ENCODE peak calls at places on chromosomes 13 and 19, in four cellular contexts. E is IMR-90, J is H9, N is H1. L is an unnamed sample.

GRCh38 chr13:21020581-21020980 is 40.8 kb downstream of the LATS2 start:
- DNase-seq in E (no peak), J (peak; percentile 14), N (no peak), L (no peak)

GRCh38 chr19:1651061-1651547 is 1.3 kb downstream of the TCF3 start:
- DNase-seq in E (peak; percentile 16), J (no peak), N (peak; percentile 76), L (peak; percentile 58)

GRCh38 chr19:15180451-15181390 is 20.1 kb downstream of the NOTCH3 start:
- DNase-seq in J (peak; percentile 93), E (no peak), N (peak; percentile 81), L (peak; percentile 85)

GRCh38 chr13:66219493-66219892 is 1010.6 kb downstream of the PCDH9 start:
- DNase-seq in J (no peak), N (no peak), E (no peak), L (peak; percentile 13)

GRCh38 chr13:20429682-20430081 is 96.0 kb downstream of the CRYL1 start:
- DNase-seq in J (no peak), E (no peak), N (no peak), L (no peak)

GRCh38 chr13:21478881-21479808 is 20.0 kb upstream of the ZDHHC20 start:
- DNase-seq in N (no peak), E (peak; percentile 81), J (no peak), L (peak; percentile 80)

GRCh38 chr13:51910508-51910907 is 48.7 kb downstream of the CCDC70 start:
- DNase-seq in E (no peak), N (no peak), J (peak; percentile 22), L (no peak)

GRCh38 chr13:78659450-78660110 is 625 bp upstream of the OBI1 start:
- DNase-seq in N (no peak), J (no peak), E (peak; percentile 1), L (no peak)

GRCh38 chr19:662207-662961 is 630 bp downstream of the RNF126 start:
- DNase-seq in J (no peak), E (peak; percentile 38), N (no peak), L (peak; percentile 78)

GRCh38 chr13:43470610-43471009 is 316.2 kb downstream of the ENOX1 start:
- DNase-seq in E (peak; percentile 4), N (no peak), J (no peak), L (no peak)

GRCh38 chr13:53160211-53160610 is 131.6 kb downstream of the OLFM4 start:
- DNase-seq in E (no peak), J (no peak), N (no peak), L (peak; percentile 43)

GRCh38 chr19:19049406-19049805 is 14.4 kb upstream of the SLC25A42 start:
- DNase-seq in N (no peak), J (no peak), E (peak; percentile 31), L (no peak)

GRCh38 chr19:49497047-49497789 is 984 bp downstream of the RPS11 start:
- DNase-seq in J (peak; percentile 54), N (no peak), E (peak; percentile 47), L (peak; percentile 71)

GRCh38 chr19:58033741-58034475 is at the start of gene ZSCAN1:
- DNase-seq in J (peak; percentile 95), E (peak; percentile 41), N (peak; percentile 96), L (peak; percentile 97)

GRCh38 chr13:106393776-106394175 is 141.7 kb downstream of the EFNB2 start:
- DNase-seq in N (no peak), J (no peak), E (peak; percentile 43), L (no peak)

GRCh38 chr19:19900124-19900523 is 622 bp upstream of the ZNF93 start:
- DNase-seq in E (peak; percentile 75), N (no peak), J (no peak), L (peak; percentile 81)

GRCh38 chr13:49791753-49792549 is 531 bp downstream of the KPNA3 start:
- DNase-seq in N (peak; percentile 64), E (peak; percentile 36), J (peak; percentile 49), L (peak; percentile 66)

GRCh38 chr19:46217476-46217875 is 12.1 kb upstream of the IGFL1 start:
- DNase-seq in J (no peak), E (no peak), N (no peak), L (no peak)

GRCh38 chr19:17352608-17353280 is 15.4 kb downstream of the GTPBP3 start:
- DNase-seq in E (no peak), J (no peak), N (no peak), L (no peak)

GRCh38 chr13:98717891-98718290 is 34.6 kb downstream of the SLC15A1 start:
- DNase-seq in J (no peak), N (no peak), E (no peak), L (no peak)

GRCh38 chr19:2330255-2330631 is 1.8 kb downstream of the SPPL2B start:
- DNase-seq in E (no peak), N (no peak), J (no peak), L (no peak)

GRCh38 chr13:35857769-35858168 is 273.4 kb downstream of the DCLK1 start:
- DNase-seq in E (peak; percentile 32), N (peak; percentile 52), J (peak; percentile 76), L (peak; percentile 88)

GRCh38 chr19:45164577-45165335 is 4.0 kb upstream of the NKPD1 start:
- DNase-seq in J (peak; percentile 96), N (peak; percentile 69), E (peak; percentile 46), L (peak; percentile 87)

GRCh38 chr13:111202149-111202548 is 87.0 kb downstream of the ARHGEF7 start:
- DNase-seq in E (no peak), J (no peak), N (no peak), L (peak; percentile 66)

GRCh38 chr13:113527272-113527958 is 36.9 kb upstream of the DCUN1D2 start:
- DNase-seq in J (peak; percentile 19), E (no peak), N (no peak), L (no peak)

GRCh38 chr13:33471182-33471581 is 185.6 kb upstream of the STARD13 start:
- DNase-seq in J (no peak), E (peak; percentile 69), N (no peak), L (no peak)

GRCh38 chr19:2186071-2186846 is 22.5 kb downstream of the DOT1L start:
- DNase-seq in E (peak; percentile 95), N (no peak), J (no peak), L (peak; percentile 54)

GRCh38 chr19:55066107-55066709 is 3.3 kb upstream of the RDH13 start:
- DNase-seq in N (no peak), J (no peak), E (no peak), L (peak; percentile 49)

GRCh38 chr13:98372886-98373285 is 195.8 kb upstream of the RNF113B start:
- DNase-seq in N (no peak), J (no peak), E (peak; percentile 87), L (peak; percentile 60)

GRCh38 chr13:113369881-113370280 is 6.0 kb upstream of the GRTP1 start:
- DNase-seq in E (no peak), N (peak; percentile 35), J (no peak), L (no peak)

GRCh38 chr19:39765091-39766076 is 13.3 kb upstream of the LEUTX start:
- DNase-seq in J (peak; percentile 48), N (peak; percentile 77), E (peak; percentile 41), L (peak; percentile 67)

GRCh38 chr13:73259061-73259908 is 200.5 kb downstream of the KLF5 start:
- DNase-seq in J (no peak), E (peak; percentile 12), N (no peak), L (peak; percentile 32)

GRCh38 chr19:38003427-38004099 is 96.6 kb downstream of the SIPA1L3 start:
- DNase-seq in N (peak; percentile 69), E (peak; percentile 92), J (peak; percentile 73), L (peak; percentile 79)

GRCh38 chr13:114077121-114077937 is 55.1 kb downstream of the RASA3 start:
- DNase-seq in N (no peak), J (no peak), E (no peak), L (no peak)

GRCh38 chr19:23771348-23771747 is 12.7 kb upstream of the ZNF681 start:
- DNase-seq in N (no peak), J (no peak), E (no peak), L (no peak)

GRCh38 chr19:2371656-2372055 is 11.6 kb downstream of the TMPRSS9 start:
- DNase-seq in N (no peak), E (peak; percentile 60), J (no peak), L (no peak)

GRCh38 chr19:19209372-19209771 is 2.4 kb upstream of the NCAN start:
- DNase-seq in N (no peak), E (no peak), J (no peak), L (no peak)

GRCh38 chr13:65090191-65090590 is 2139.9 kb downstream of the PCDH9 start:
- DNase-seq in J (no peak), E (no peak), N (no peak), L (no peak)

GRCh38 chr13:114264886-114265611 is 16.4 kb upstream of the UPF3A start:
- DNase-seq in N (no peak), E (peak; percentile 79), J (no peak), L (no peak)

GRCh38 chr19:47240561-47240960 is 9.6 kb upstream of the BBC3 start:
- DNase-seq in J (no peak), N (no peak), E (no peak), L (no peak)

GRCh38 chr19:56663931-56664500 is 7.5 kb downstream of the ZNF835 start:
- DNase-seq in E (no peak), J (no peak), N (no peak), L (no peak)
- H4K5ac ChIP-seq in E (no peak overlapping the region), J (no peak overlapping the region), N (no peak overlapping the region), L (no peak overlapping the region)

GRCh38 chr19:53597023-53597422 is 34.8 kb upstream of the DPRX start:
- DNase-seq in N (no peak), J (no peak), E (no peak), L (no peak)
- H4K5ac ChIP-seq in N (peak overlapping the region; percentile 44), J (no peak overlapping the region), E (no peak overlapping the region), L (no peak overlapping the region)

GRCh38 chr19:6765738-6766356 is 1.4 kb downstream of the SH2D3A start:
- DNase-seq in J (peak; percentile 98), N (peak; percentile 80), E (no peak), L (peak; percentile 97)
- H4K5ac ChIP-seq in J (no peak overlapping the region), N (no peak overlapping the region), E (no peak overlapping the region), L (no peak overlapping the region)

GRCh38 chr19:12970070-12970820 is 869 bp downstream of the DAND5 start:
- DNase-seq in J (no peak), N (no peak), E (no peak), L (no peak)

GRCh38 chr19:12967907-12968306 is 1.5 kb upstream of the DAND5 start:
- DNase-seq in J (no peak), N (no peak), E (peak; percentile 55), L (no peak)

GRCh38 chr19:12965812-12966135 is 3.6 kb upstream of the DAND5 start:
- DNase-seq in E (no peak), N (no peak), J (no peak), L (no peak)

GRCh38 chr19:12969292-12969988 is at the start of gene DAND5:
- DNase-seq in E (no peak), N (no peak), J (no peak), L (no peak)

GRCh38 chr19:12965017-12965811 is 4.2 kb upstream of the DAND5 start:
- DNase-seq in J (peak; percentile 92), E (peak; percentile 58), N (peak; percentile 97), L (peak; percentile 88)
- H4K5ac ChIP-seq in J (no peak overlapping the region), E (no peak overlapping the region), N (peak overlapping the region; percentile 84), L (no peak overlapping the region)

GRCh38 chr13:74550039-74550438 is 415.8 kb upstream of the KLF12 start:
- DNase-seq in N (no peak), E (no peak), J (no peak), L (peak; percentile 29)
- H4K5ac ChIP-seq in N (no peak overlapping the region), E (no peak overlapping the region), J (no peak overlapping the region), L (no peak overlapping the region)

DNA sequence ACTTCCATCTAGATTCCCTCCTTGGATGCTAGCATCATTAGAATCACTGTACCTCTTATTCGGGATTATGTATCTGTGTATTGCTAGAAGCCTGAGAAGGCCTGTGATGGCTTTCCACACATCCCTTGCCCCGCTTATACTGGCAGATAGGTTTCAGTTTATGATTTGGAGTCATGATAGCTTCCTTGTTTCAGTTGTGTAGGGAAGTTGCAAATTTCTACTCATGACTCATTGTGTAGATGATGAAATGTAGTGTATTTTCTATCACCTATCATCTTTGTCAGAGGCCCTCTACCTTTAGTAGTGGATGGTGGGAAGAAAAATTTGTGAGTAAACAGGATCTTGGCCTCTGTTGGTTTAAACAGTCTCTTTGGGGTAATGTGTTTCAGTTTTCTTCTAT is 165.2 kb downstream of the GGACT start:
- DNase-seq in E (peak; percentile 56), J (no peak), N (no peak), L (no peak)
- H4K5ac ChIP-seq in E (peak overlapping the region; percentile 91), J (no peak overlapping the region), N (no peak overlapping the region), L (no peak overlapping the region)